ENCODE peak calls at places on chromosomes 13 and 19, in ten cellular contexts. One of them, this sample, is unnamed.
A peak's percentile ranks its signal among the peaks of the same experiment; 100 is the strongest.

GRCh38 chr13:114248011-114248410 is 13.3 kb downstream of the CDC16 start:
- DNase-seq in activated CD8-positive, alpha-beta memory T cell treated with anti-CD3 and anti-CD28 coated beads, Interleukin-2, amount 10 ng/mL, durations not matched to agents 7 days and 5 days: no peak
- DNase-seq in CD4-positive, alpha-beta T cell: no peak
- DNase-seq in amygdala: no peak
- DNase-seq in uterus: no peak
- DNase-seq in cardiac muscle cell: no peak
- DNase-seq in GM10248: no peak
- DNase-seq in AG09309: peak; percentile 52
- DNase-seq in brain microvascular endothelial cell: no peak
- DNase-seq in T-helper 1 cell: no peak
- DNase-seq in this sample: no peak

GRCh38 chr13:113897966-113898365 is 34.1 kb upstream of the GAS6 start:
- DNase-seq in brain microvascular endothelial cell: no peak
- DNase-seq in GM10248: no peak
- DNase-seq in T-helper 1 cell: no peak
- DNase-seq in activated CD8-positive, alpha-beta memory T cell treated with anti-CD3 and anti-CD28 coated beads, Interleukin-2, amount 10 ng/mL, durations not matched to agents 7 days and 5 days: peak; percentile 36
- DNase-seq in cardiac muscle cell: no peak
- DNase-seq in uterus: no peak
- DNase-seq in AG09309: no peak
- DNase-seq in CD4-positive, alpha-beta T cell: no peak
- DNase-seq in amygdala: no peak
- DNase-seq in this sample: no peak

GRCh38 chr19:35088514-35088913 is 27.1 kb upstream of the FXYD3 start:
- DNase-seq in activated CD8-positive, alpha-beta memory T cell treated with anti-CD3 and anti-CD28 coated beads, Interleukin-2, amount 10 ng/mL, durations not matched to agents 7 days and 5 days: no peak
- DNase-seq in brain microvascular endothelial cell: peak; percentile 69
- DNase-seq in uterus: no peak
- DNase-seq in amygdala: no peak
- DNase-seq in AG09309: peak; percentile 66
- DNase-seq in GM10248: no peak
- DNase-seq in cardiac muscle cell: peak; percentile 76
- DNase-seq in T-helper 1 cell: no peak
- DNase-seq in CD4-positive, alpha-beta T cell: no peak
- DNase-seq in this sample: no peak

GRCh38 chr13:101415358-101416174 is 742 bp downstream of the NALCN start:
- DNase-seq in GM10248: no peak
- DNase-seq in CD4-positive, alpha-beta T cell: no peak
- DNase-seq in uterus: no peak
- DNase-seq in activated CD8-positive, alpha-beta memory T cell treated with anti-CD3 and anti-CD28 coated beads, Interleukin-2, amount 10 ng/mL, durations not matched to agents 7 days and 5 days: no peak
- DNase-seq in AG09309: no peak
- DNase-seq in T-helper 1 cell: no peak
- DNase-seq in brain microvascular endothelial cell: no peak
- DNase-seq in amygdala: no peak
- DNase-seq in cardiac muscle cell: no peak
- DNase-seq in this sample: no peak

GRCh38 chr19:38557205-38557799 is 60.5 kb downstream of the MAP4K1 start:
- DNase-seq in AG09309: no peak
- DNase-seq in CD4-positive, alpha-beta T cell: peak; percentile 16
- DNase-seq in activated CD8-positive, alpha-beta memory T cell treated with anti-CD3 and anti-CD28 coated beads, Interleukin-2, amount 10 ng/mL, durations not matched to agents 7 days and 5 days: peak; percentile 91
- DNase-seq in uterus: no peak
- DNase-seq in cardiac muscle cell: no peak
- DNase-seq in GM10248: peak; percentile 65
- DNase-seq in brain microvascular endothelial cell: no peak
- DNase-seq in T-helper 1 cell: peak; percentile 84
- DNase-seq in amygdala: no peak
- DNase-seq in this sample: no peak

GRCh38 chr13:28441533-28441928 is 53.4 kb downstream of the FLT1 start:
- DNase-seq in uterus: no peak
- DNase-seq in brain microvascular endothelial cell: no peak
- DNase-seq in cardiac muscle cell: no peak
- DNase-seq in CD4-positive, alpha-beta T cell: no peak
- DNase-seq in T-helper 1 cell: no peak
- DNase-seq in AG09309: no peak
- DNase-seq in amygdala: no peak
- DNase-seq in GM10248: no peak
- DNase-seq in activated CD8-positive, alpha-beta memory T cell treated with anti-CD3 and anti-CD28 coated beads, Interleukin-2, amount 10 ng/mL, durations not matched to agents 7 days and 5 days: no peak
- DNase-seq in this sample: no peak

GRCh38 chr19:39021063-39021462 is 11.3 kb downstream of the FBXO27 start:
- DNase-seq in CD4-positive, alpha-beta T cell: no peak
- DNase-seq in T-helper 1 cell: no peak
- DNase-seq in brain microvascular endothelial cell: no peak
- DNase-seq in cardiac muscle cell: no peak
- DNase-seq in GM10248: peak; percentile 60
- DNase-seq in activated CD8-positive, alpha-beta memory T cell treated with anti-CD3 and anti-CD28 coated beads, Interleukin-2, amount 10 ng/mL, durations not matched to agents 7 days and 5 days: no peak
- DNase-seq in AG09309: no peak
- DNase-seq in uterus: no peak
- DNase-seq in amygdala: no peak
- DNase-seq in this sample: no peak

GRCh38 chr13:107767119-107767518 is 448.2 kb downstream of the LIG4 start:
- DNase-seq in T-helper 1 cell: no peak
- DNase-seq in brain microvascular endothelial cell: no peak
- DNase-seq in amygdala: no peak
- DNase-seq in activated CD8-positive, alpha-beta memory T cell treated with anti-CD3 and anti-CD28 coated beads, Interleukin-2, amount 10 ng/mL, durations not matched to agents 7 days and 5 days: no peak
- DNase-seq in CD4-positive, alpha-beta T cell: no peak
- DNase-seq in GM10248: no peak
- DNase-seq in uterus: no peak
- DNase-seq in AG09309: no peak
- DNase-seq in cardiac muscle cell: no peak
- DNase-seq in this sample: no peak

GRCh38 chr19:10546817-10547216 is 3.1 kb downstream of the ATG4D start:
- DNase-seq in CD4-positive, alpha-beta T cell: no peak
- DNase-seq in GM10248: no peak
- DNase-seq in activated CD8-positive, alpha-beta memory T cell treated with anti-CD3 and anti-CD28 coated beads, Interleukin-2, amount 10 ng/mL, durations not matched to agents 7 days and 5 days: no peak
- DNase-seq in brain microvascular endothelial cell: no peak
- DNase-seq in cardiac muscle cell: no peak
- DNase-seq in amygdala: no peak
- DNase-seq in uterus: no peak
- DNase-seq in T-helper 1 cell: no peak
- DNase-seq in AG09309: no peak
- DNase-seq in this sample: no peak

GRCh38 chr19:34236035-34236793 is 18.1 kb upstream of the GARRE1 start:
- DNase-seq in amygdala: no peak
- DNase-seq in activated CD8-positive, alpha-beta memory T cell treated with anti-CD3 and anti-CD28 coated beads, Interleukin-2, amount 10 ng/mL, durations not matched to agents 7 days and 5 days: no peak
- DNase-seq in GM10248: no peak
- DNase-seq in T-helper 1 cell: no peak
- DNase-seq in brain microvascular endothelial cell: no peak
- DNase-seq in cardiac muscle cell: peak; percentile 61
- DNase-seq in CD4-positive, alpha-beta T cell: no peak
- DNase-seq in uterus: no peak
- DNase-seq in AG09309: peak; percentile 68
- DNase-seq in this sample: no peak

GRCh38 chr19:3585301-3586123 is at the start of gene GIPC3:
- DNase-seq in T-helper 1 cell: no peak
- DNase-seq in activated CD8-positive, alpha-beta memory T cell treated with anti-CD3 and anti-CD28 coated beads, Interleukin-2, amount 10 ng/mL, durations not matched to agents 7 days and 5 days: no peak
- DNase-seq in CD4-positive, alpha-beta T cell: no peak
- DNase-seq in brain microvascular endothelial cell: no peak
- DNase-seq in amygdala: no peak
- DNase-seq in uterus: no peak
- DNase-seq in cardiac muscle cell: no peak
- DNase-seq in AG09309: no peak
- DNase-seq in GM10248: no peak
- DNase-seq in this sample: no peak